ENCODE peak calls at places on chromosomes 4 and X, in ten cellular contexts. O, X, L, V, G, N, T, J, W and K are unnamed samples.

GRCh38 chr4:71231073-71231752 is 107.6 kb upstream of the SLC4A4 start:
- DNase-seq in N (peak; percentile 90), X (peak; percentile 27), J (peak; percentile 62), V (no peak), L (no peak), T (peak; percentile 89), G (no peak), W (peak; percentile 88), O (peak; percentile 42), K (no peak)

GRCh38 chr4:147137280-147137679 is 191.6 kb upstream of the TTC29 start:
- DNase-seq in J (no peak), N (no peak), W (no peak), O (no peak), G (no peak), V (no peak), X (no peak), T (no peak), L (no peak), K (no peak)

GRCh38 chr4:19930742-19931141 is 321.0 kb upstream of the SLIT2 start:
- DNase-seq in N (no peak), X (no peak), O (no peak), J (no peak), L (no peak), T (no peak), W (no peak), V (no peak), G (no peak), K (no peak)

GRCh38 chrX:109393859-109394258 is 88.0 kb downstream of the GUCY2F start:
- DNase-seq in W (no peak), V (no peak), N (no peak), X (no peak), J (peak; percentile 8), T (no peak), G (no peak), O (no peak), L (no peak), K (no peak)

GRCh38 chr4:95715830-95716229 is 124.1 kb upstream of the PDHA2 start:
- DNase-seq in O (no peak), W (no peak), V (no peak), X (no peak), T (no peak), N (no peak), J (no peak), G (no peak), L (no peak), K (no peak)

GRCh38 chrX:102979536-102979935 is 42.5 kb downstream of the RAB40AL start:
- DNase-seq in N (no peak), V (no peak), O (no peak), G (no peak), X (no peak), W (no peak), J (no peak), L (no peak), T (no peak), K (no peak)

GRCh38 chrX:17736856-17737706 is at the start of gene SCML1:
- DNase-seq in G (peak; percentile 93), T (peak; percentile 96), W (peak; percentile 98), J (peak; percentile 98), V (peak; percentile 84), O (peak; percentile 92), L (peak; percentile 87), X (peak; percentile 94), N (peak; percentile 98), K (no peak)

GRCh38 chrX:47164420-47164819 is 19.4 kb downstream of the RBM10 start:
- DNase-seq in X (no peak), W (no peak), J (no peak), G (no peak), T (no peak), O (no peak), V (no peak), N (no peak), L (no peak), K (no peak)

GRCh38 chr4:61408861-61409260 is 208.7 kb downstream of the ADGRL3 start:
- DNase-seq in G (no peak), J (no peak), N (no peak), W (no peak), L (no peak), O (no peak), V (no peak), T (no peak), X (no peak), K (no peak)

GRCh38 chr4:140243345-140243753 is 89.4 kb upstream of the MAML3 start:
- DNase-seq in N (peak; percentile 28), W (no peak), G (no peak), T (no peak), V (no peak), L (peak; percentile 20), O (no peak), X (no peak), J (no peak), K (peak; percentile 17)

GRCh38 chrX:11470231-11470630 is 177.0 kb downstream of the AMELX start:
- DNase-seq in G (no peak), V (peak; percentile 56), W (peak; percentile 66), T (no peak), O (no peak), N (no peak), L (no peak), J (peak; percentile 74), X (no peak), K (no peak)

GRCh38 chrX:128458888-128459287 is 406.7 kb upstream of the ACTRT1 start:
- DNase-seq in T (no peak), L (no peak), W (peak; percentile 2), J (no peak), V (no peak), G (no peak), O (no peak), N (no peak), X (no peak), K (no peak)

GRCh38 chr4:56506110-56506705 is 617 bp downstream of the ARL9 start:
- DNase-seq in T (no peak), J (peak; percentile 2), X (no peak), N (no peak), G (no peak), V (no peak), O (no peak), L (peak; percentile 6), W (no peak), K (no peak)

GRCh38 chr4:186192068-186192751 is 843 bp downstream of the CYP4V2 start:
- DNase-seq in J (peak; percentile 55), G (no peak), O (peak; percentile 51), W (peak; percentile 52), V (no peak), X (peak; percentile 56), T (no peak), L (peak; percentile 40), N (no peak), K (peak; percentile 39)

GRCh38 chr4:173752610-173753009 is 222.6 kb upstream of the HAND2 start:
- DNase-seq in N (peak; percentile 30), X (no peak), J (peak; percentile 38), W (peak; percentile 3), T (no peak), G (no peak), L (peak; percentile 29), V (no peak), O (no peak), K (no peak)

GRCh38 chr4:54085284-54085683 is 14.7 kb upstream of the GSX2 start:
- DNase-seq in W (peak; percentile 69), L (no peak), N (no peak), X (peak; percentile 68), T (no peak), O (peak; percentile 55), J (peak; percentile 80), V (no peak), G (peak; percentile 52), K (no peak)

GRCh38 chr4:132646186-132646585 is 502.9 kb upstream of the PCDH10 start:
- DNase-seq in J (no peak), G (no peak), V (no peak), W (peak; percentile 6), X (no peak), L (no peak), T (no peak), N (no peak), O (no peak), K (no peak)

GRCh38 chr4:121198261-121198660 is 34.1 kb upstream of the TNIP3 start:
- DNase-seq in W (no peak), N (no peak), X (no peak), G (no peak), T (no peak), V (no peak), L (no peak), J (no peak), O (no peak), K (no peak)

GRCh38 chr4:126544276-126544675 is 1088.5 kb upstream of the INTU start:
- DNase-seq in V (no peak), G (no peak), T (no peak), N (no peak), J (no peak), X (no peak), L (no peak), W (no peak), O (no peak), K (no peak)

GRCh38 chr4:6820695-6821094 is 38.2 kb downstream of the KIAA0232 start:
- DNase-seq in O (no peak), T (no peak), W (no peak), L (no peak), G (no peak), V (no peak), X (no peak), N (no peak), J (no peak), K (no peak)

GRCh38 chr4:187118731-187119130 is 395.1 kb upstream of the FAT1 start:
- DNase-seq in N (no peak), L (no peak), O (no peak), X (no peak), G (no peak), V (no peak), W (no peak), J (no peak), T (no peak), K (no peak)

GRCh38 chrX:96102997-96103396 is 581.6 kb upstream of the DIAPH2 start:
- DNase-seq in V (no peak), L (no peak), T (no peak), X (no peak), W (no peak), J (no peak), N (no peak), O (no peak), G (no peak), K (no peak)

GRCh38 chr4:2744576-2745270 is 11.4 kb downstream of the TNIP2 start:
- DNase-seq in T (no peak), L (no peak), V (no peak), O (no peak), X (no peak), N (no peak), J (no peak), W (no peak), G (no peak), K (no peak)

GRCh38 chr4:149933883-149934282 is 118.2 kb upstream of the IQCM start:
- DNase-seq in V (no peak), N (no peak), X (no peak), W (no peak), L (no peak), T (no peak), O (no peak), G (no peak), J (peak; percentile 53), K (no peak)

GRCh38 chr4:40908297-40908696 is 158.5 kb downstream of the NSUN7 start:
- DNase-seq in L (no peak), G (no peak), N (no peak), T (no peak), J (no peak), X (no peak), W (no peak), V (no peak), O (no peak), K (no peak)

GRCh38 chrX:80841259-80841658 is 31.6 kb upstream of the BRWD3 start:
- DNase-seq in O (no peak), T (no peak), G (no peak), N (no peak), L (no peak), J (no peak), X (no peak), W (no peak), V (no peak), K (no peak)

GRCh38 chrX:80765226-80765625 is 44.5 kb downstream of the BRWD3 start:
- DNase-seq in O (no peak), T (no peak), N (no peak), V (no peak), J (peak; percentile 62), L (no peak), G (no peak), X (no peak), W (peak; percentile 56), K (no peak)

GRCh38 chrX:152632445-152633097 is 5.1 kb upstream of the GABRQ start:
- DNase-seq in L (peak; percentile 46), N (peak; percentile 59), W (peak; percentile 39), G (peak; percentile 28), X (peak; percentile 6), J (peak; percentile 49), O (peak; percentile 4), T (peak; percentile 20), V (no peak), K (no peak)